ENCODE peak calls at places on chromosomes 12 and 14, in five cellular contexts. X is lower lobe of right lung, B is mucosa of descending colon, U is cardiac muscle cell, M is GM06990. D is an unnamed sample.
A peak's percentile ranks its signal among the peaks of the same experiment; 100 is the strongest.

GRCh38 chr12:108375986-108376663 is 37.0 kb upstream of the CMKLR1 start:
- DNase-seq in X (no peak), B (no peak), U (peak; percentile 29), M (no peak), D (no peak)

GRCh38 chr12:12590961-12591360 is 20.7 kb upstream of the CREBL2 start:
- DNase-seq in X (no peak), B (no peak), U (no peak), M (no peak), D (no peak)

GRCh38 chr14:37195327-37195726 is 2.4 kb upstream of the MIPOL1 start:
- DNase-seq in X (no peak), B (no peak), U (no peak), M (no peak), D (no peak)

GRCh38 chr12:70556179-70556869 is 80.9 kb downstream of the PTPRB start:
- DNase-seq in X (no peak), B (no peak), U (peak; percentile 57), M (no peak), D (no peak)

GRCh38 chr12:45634273-45634917 is 95.1 kb upstream of the ARID2 start:
- DNase-seq in X (no peak), B (no peak), U (no peak), M (peak; percentile 11), D (no peak)

GRCh38 chr14:32939254-32940065 is 781 bp downstream of the NPAS3 start:
- DNase-seq in X (peak; percentile 58), B (peak; percentile 68), U (peak; percentile 83), M (no peak), D (peak; percentile 85)

GRCh38 chr12:38886064-38886463 is 19.3 kb downstream of the CPNE8 start:
- DNase-seq in X (no peak), B (peak; percentile 65), U (peak; percentile 50), M (no peak), D (no peak)

GRCh38 chr12:124956571-124956970 is 32.4 kb downstream of the DHX37 start:
- DNase-seq in X (no peak), B (no peak), U (no peak), M (no peak), D (no peak)

GRCh38 chr14:33931439-33931838 is 19.4 kb downstream of the EGLN3 start:
- DNase-seq in X (no peak), B (no peak), U (no peak), M (no peak), D (no peak)

GRCh38 chr12:26715232-26715631 is 117.8 kb downstream of the ITPR2 start:
- DNase-seq in X (no peak), B (no peak), U (no peak), M (no peak), D (no peak)

GRCh38 chr14:70534904-70535303 is at the start of gene ADAM20:
- DNase-seq in X (no peak), B (no peak), U (no peak), M (no peak), D (no peak)

GRCh38 chr12:56389215-56389850 is 26.7 kb upstream of the APOF start:
- DNase-seq in X (no peak), B (no peak), U (no peak), M (no peak), D (no peak)

GRCh38 chr12:127230843-127231260 is 1036.1 kb upstream of the TMEM132C start:
- DNase-seq in X (no peak), B (no peak), U (peak; percentile 65), M (no peak), D (no peak)

GRCh38 chr12:57835366-57836288 is 10.9 kb downstream of the CTDSP2 start:
- DNase-seq in X (no peak), B (no peak), U (no peak), M (no peak), D (no peak)

GRCh38 chr12:55659486-55660385 is 23.0 kb downstream of the OR10P1 start:
- DNase-seq in X (no peak), B (no peak), U (peak; percentile 72), M (no peak), D (peak; percentile 64)

GRCh38 chr12:57166971-57167371 is 19.6 kb upstream of the LRP1-AS start:
- DNase-seq in X (no peak), B (no peak), U (no peak), M (no peak), D (no peak)

GRCh38 chr14:104550340-104550848 is 29.2 kb upstream of the C14orf180 start:
- DNase-seq in X (no peak), B (no peak), U (no peak), M (no peak), D (no peak)

GRCh38 chr14:56181666-56182065 is 63.5 kb downstream of the PELI2 start:
- DNase-seq in X (no peak), B (no peak), U (no peak), M (no peak), D (no peak)

GRCh38 chr14:69346710-69347109 is 51.4 kb downstream of the ERH start:
- DNase-seq in X (no peak), B (no peak), U (peak; percentile 44), M (no peak), D (peak; percentile 41)

GRCh38 chr12:58459191-58459590 is 461.1 kb downstream of the LRIG3 start:
- DNase-seq in X (no peak), B (no peak), U (peak; percentile 35), M (no peak), D (no peak)

GRCh38 chr12:12331244-12331771 is 18.7 kb downstream of the MANSC1 start:
- DNase-seq in X (no peak), B (no peak), U (no peak), M (no peak), D (no peak)

GRCh38 chr12:53572134-53572758 is 53.9 kb downstream of the ATF7 start:
- DNase-seq in X (no peak), B (no peak), U (no peak), M (no peak), D (no peak)

GRCh38 chr12:12804011-12804410 is 9.1 kb upstream of the DDX47 start:
- DNase-seq in X (no peak), B (no peak), U (no peak), M (no peak), D (no peak)

GRCh38 chr14:60618200-60618599 is 31.1 kb downstream of the SIX1 start:
- DNase-seq in X (no peak), B (no peak), U (no peak), M (no peak), D (no peak)

GRCh38 chr12:93130371-93131049 is 201.4 kb upstream of the EEA1 start:
- DNase-seq in X (no peak), B (no peak), U (no peak), M (no peak), D (no peak)

GRCh38 chr14:83372271-83372670 is 1838.6 kb upstream of the SEL1L start:
- DNase-seq in X (no peak), B (no peak), U (no peak), M (no peak), D (no peak)

GRCh38 chr14:52348279-52348678 is 34.2 kb downstream of the PTGER2 start:
- DNase-seq in X (no peak), B (no peak), U (no peak), M (no peak), D (no peak)

GRCh38 chr12:49098035-49098451 is 3.4 kb upstream of the DHH start:
- DNase-seq in X (peak; percentile 61), B (no peak), U (peak; percentile 64), M (no peak), D (no peak)
- H3K36me3 ChIP-seq in X (peaks cover 73% of the 10 kb centered on the region), B (peaks cover 5% of the 10 kb centered on the region), U (peaks cover 39% of the 10 kb centered on the region), M (peaks cover 14% of the 10 kb centered on the region), D (no peaks in the 10 kb centered on the region)

GRCh38 chr12:15893260-15893659 is 11.1 kb downstream of the STRAP start:
- DNase-seq in X (no peak), B (no peak), U (no peak), M (no peak), D (no peak)

GRCh38 chr12:15899282-15899870 is 11.8 kb upstream of the DERA start:
- DNase-seq in X (no peak), B (no peak), U (no peak), M (no peak), D (no peak)

GRCh38 chr12:15892645-15893259 is 10.6 kb downstream of the STRAP start:
- DNase-seq in X (no peak), B (no peak), U (no peak), M (no peak), D (no peak)

GRCh38 chr12:15897433-15897832 is 13.7 kb upstream of the DERA start:
- DNase-seq in X (no peak), B (no peak), U (no peak), M (no peak), D (no peak)
- H3K36me3 ChIP-seq in X (peaks cover 93% of the 10 kb centered on the region), B (no peaks in the 10 kb centered on the region), U (peaks cover 73% of the 10 kb centered on the region), M (peaks cover 6% of the 10 kb centered on the region), D (no peaks in the 10 kb centered on the region)

GRCh38 chr12:122323311-122324019 is 57.2 kb upstream of the VPS33A start:
- DNase-seq in X (no peak), B (no peak), U (no peak), M (no peak), D (no peak)
- H3K36me3 ChIP-seq in X (peaks cover 95% of the 10 kb centered on the region), B (no peaks in the 10 kb centered on the region), U (peaks cover 22% of the 10 kb centered on the region), M (peaks cover 7% of the 10 kb centered on the region), D (no peaks in the 10 kb centered on the region)

DNA sequence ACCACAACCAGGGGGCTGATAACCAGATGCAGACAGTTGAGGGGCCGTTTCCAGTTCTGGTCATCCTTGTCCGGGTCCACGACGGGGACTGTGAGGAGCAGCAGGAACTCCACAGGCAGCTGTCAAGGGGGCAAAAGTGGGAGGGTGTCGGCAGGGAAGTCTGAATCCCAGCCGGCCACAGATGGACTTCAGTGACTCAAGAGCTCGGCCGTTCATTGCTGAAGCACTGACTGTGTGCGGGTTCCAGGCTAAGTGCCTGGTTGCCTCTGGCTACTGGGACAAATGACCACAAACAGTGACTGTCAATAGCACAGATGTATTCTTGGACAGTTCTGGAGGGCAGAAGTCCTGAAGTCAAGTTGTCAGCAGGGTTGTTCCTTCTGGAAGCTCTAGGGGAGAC is 19.6 kb downstream of the SLC8B1 start:
- DNase-seq in X (no peak), B (no peak), U (no peak), M (no peak), D (no peak)
- H3K36me3 ChIP-seq in X (peaks cover 96% of the 10 kb centered on the region), B (no peaks in the 10 kb centered on the region), U (no peaks in the 10 kb centered on the region), M (peaks cover 1% of the 10 kb centered on the region), D (no peaks in the 10 kb centered on the region)

GRCh38 chr14:72957213-72957612 is 30.9 kb downstream of the DCAF4 start:
- DNase-seq in X (no peak), B (no peak), U (no peak), M (no peak), D (no peak)

GRCh38 chr14:72961579-72962335 is 35.5 kb downstream of the DCAF4 start:
- DNase-seq in X (no peak), B (no peak), U (no peak), M (no peak), D (no peak)

GRCh38 chr14:72962829-72963312 is 36.6 kb downstream of the DCAF4 start:
- DNase-seq in X (no peak), B (no peak), U (peak; percentile 73), M (no peak), D (no peak)

GRCh38 chr14:72958548-72958947 is 32.3 kb downstream of the DCAF4 start:
- DNase-seq in X (no peak), B (no peak), U (no peak), M (no peak), D (no peak)
- H3K36me3 ChIP-seq in X (peaks cover 63% of the 10 kb centered on the region), B (no peaks in the 10 kb centered on the region), U (no peaks in the 10 kb centered on the region), M (peaks cover 20% of the 10 kb centered on the region), D (no peaks in the 10 kb centered on the region)

GRCh38 chr12:49652921-49653520 is 29.7 kb downstream of the PRPF40B start:
- DNase-seq in X (no peak), B (no peak), U (no peak), M (no peak), D (no peak)
- H3K36me3 ChIP-seq in X (peaks cover 94% of the 10 kb centered on the region), B (no peaks in the 10 kb centered on the region), U (no peaks in the 10 kb centered on the region), M (peaks cover 68% of the 10 kb centered on the region), D (no peaks in the 10 kb centered on the region)

D was measured in ovary.